ENCODE peak calls at places on chromosome 9, in nine cellular contexts. V is ascending aorta; Y is PC-9; Q is A673; D is effector memory CD4-positive, alpha-beta T cell; L is GM12878; S is PC-3; E is stomach; X is kidney. M is an unnamed sample.

GRCh38 chr9:21605489-21605931 is 123.4 kb upstream of the IFNE start:
- DNase-seq in V (no peak), Q (no peak), X (no peak), E (no peak), S (peak; percentile 37), Y (no peak), L (no peak), D (no peak), M (no peak)

GRCh38 chr9:20307662-20308061 is 314.6 kb downstream of the MLLT3 start:
- DNase-seq in L (no peak), X (no peak), E (no peak), Q (no peak), S (no peak), D (no peak), V (no peak), Y (no peak), M (no peak)

GRCh38 chr9:16213781-16214515 is 656.5 kb downstream of the BNC2 start:
- DNase-seq in S (peak; percentile 93), Y (no peak), D (no peak), V (peak; percentile 86), X (peak; percentile 79), Q (no peak), L (no peak), E (peak; percentile 79), M (no peak)

GRCh38 chr9:33101104-33101951 is 24.9 kb upstream of the SMU1 start:
- DNase-seq in S (peak; percentile 78), E (peak; percentile 35), X (no peak), Y (peak; percentile 79), Q (no peak), V (no peak), L (no peak), D (no peak), M (no peak)

GRCh38 chr9:113523421-113524141 is 60.1 kb downstream of the RGS3 start:
- DNase-seq in L (peak; percentile 85), X (no peak), S (no peak), D (peak; percentile 71), V (no peak), Y (no peak), E (no peak), Q (no peak), M (peak; percentile 73)

GRCh38 chr9:123081824-123082223 is 48.4 kb downstream of the GPR21 start:
- DNase-seq in L (peak; percentile 13), Q (peak; percentile 78), S (peak; percentile 42), D (no peak), X (no peak), E (no peak), V (no peak), Y (no peak), M (peak; percentile 18)

GRCh38 chr9:71465392-71465791 is 302.9 kb downstream of the CEMIP2 start:
- DNase-seq in Q (no peak), L (no peak), X (no peak), V (no peak), D (no peak), S (no peak), E (no peak), Y (no peak), M (no peak)

GRCh38 chr9:71812385-71812784 is 44.1 kb upstream of the CEMIP2 start:
- DNase-seq in E (no peak), L (no peak), D (no peak), S (no peak), V (peak; percentile 82), Y (no peak), Q (peak; percentile 11), X (no peak), M (no peak)

GRCh38 chr9:1267141-1267570 is 217.0 kb downstream of the DMRT2 start:
- DNase-seq in Y (no peak), L (peak; percentile 55), E (no peak), D (no peak), V (no peak), Q (no peak), S (peak; percentile 8), X (no peak), M (no peak)

GRCh38 chr9:122392284-122392683 is 21.5 kb downstream of the PTGS1 start:
- DNase-seq in V (no peak), Q (no peak), S (no peak), D (no peak), X (no peak), Y (no peak), L (no peak), E (no peak), M (no peak)

GRCh38 chr9:116706310-116707290 is 19.5 kb downstream of the TRIM32 start:
- DNase-seq in X (no peak), V (no peak), L (no peak), S (no peak), Q (no peak), E (no peak), Y (no peak), D (no peak), M (no peak)

GRCh38 chr9:104725014-104725413 is 22.5 kb upstream of the NIPSNAP3A start:
- DNase-seq in S (no peak), D (no peak), Q (no peak), Y (no peak), V (no peak), X (no peak), E (no peak), L (no peak), M (no peak)

GRCh38 chr9:34650816-34651215 is 1.2 kb upstream of the IL11RA start:
- DNase-seq in D (no peak), Q (no peak), S (no peak), X (no peak), V (no peak), L (no peak), Y (no peak), E (no peak), M (no peak)

GRCh38 chr9:112338561-112338960 is 5.1 kb upstream of the PTBP3 start:
- DNase-seq in E (no peak), S (no peak), D (no peak), L (no peak), V (no peak), X (no peak), Q (no peak), Y (no peak), M (no peak)

GRCh38 chr9:107650321-107650720 is 160.8 kb upstream of the KLF4 start:
- DNase-seq in S (no peak), L (no peak), V (peak; percentile 75), E (no peak), X (no peak), Q (no peak), D (no peak), Y (no peak), M (no peak)

DNA sequence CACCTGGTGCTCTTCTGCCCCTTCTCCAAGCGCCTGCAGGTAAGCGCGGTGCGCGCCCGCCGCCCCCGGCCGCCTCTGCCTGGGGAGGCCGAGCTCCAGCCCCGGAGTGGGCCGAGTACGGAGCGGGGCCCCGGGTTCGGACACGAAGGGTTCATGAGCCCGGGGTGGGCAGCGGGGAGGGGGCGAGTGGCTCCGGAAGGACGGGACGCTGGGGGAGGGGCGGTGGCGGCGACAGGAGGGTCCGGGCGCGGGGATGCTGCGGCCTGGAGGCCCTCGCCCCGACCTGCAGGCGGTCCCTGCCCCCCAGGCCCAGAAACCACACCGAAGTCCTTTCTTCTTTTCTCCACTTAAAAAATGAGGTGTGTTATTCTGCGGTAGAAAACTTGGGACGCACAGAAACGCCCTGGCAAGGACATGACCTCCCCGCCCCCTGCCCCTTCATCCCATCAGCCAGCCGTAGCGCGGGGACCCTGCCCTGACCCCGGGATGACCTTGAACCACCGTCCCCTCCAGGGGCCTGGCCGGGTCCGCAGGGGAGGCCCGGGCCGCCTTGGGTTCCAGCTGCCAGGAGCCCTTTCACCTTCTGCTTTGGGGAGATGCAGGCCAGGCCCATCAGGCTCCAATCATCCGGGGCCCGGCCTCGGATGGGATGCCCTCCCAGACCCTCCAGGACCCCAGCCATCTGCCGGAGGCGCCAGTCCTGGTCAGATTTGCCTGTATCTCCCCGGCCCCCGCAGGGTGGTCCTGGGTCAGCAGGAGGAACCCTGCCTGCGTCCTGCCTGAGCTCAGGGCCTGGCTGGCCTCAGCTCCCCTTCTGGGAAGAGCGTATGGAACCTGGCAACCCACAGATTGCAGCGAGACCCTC is 550 bp downstream of the DIPK1B start:
- DNase-seq in S (no peak), Q (no peak), Y (no peak), D (no peak), V (no peak), E (no peak), X (no peak), L (no peak), M (no peak)
- H3K4me3 ChIP-seq in S (peak overlapping the region; percentile 70), Q (peak overlapping the region; percentile 84), Y (peak overlapping the region; percentile 68), D (no peak overlapping the region), V (peak overlapping the region; percentile 40), E (peak overlapping the region; percentile 53), X (peak overlapping the region; percentile 53), L (no peak overlapping the region), M (no peak overlapping the region)

DNA sequence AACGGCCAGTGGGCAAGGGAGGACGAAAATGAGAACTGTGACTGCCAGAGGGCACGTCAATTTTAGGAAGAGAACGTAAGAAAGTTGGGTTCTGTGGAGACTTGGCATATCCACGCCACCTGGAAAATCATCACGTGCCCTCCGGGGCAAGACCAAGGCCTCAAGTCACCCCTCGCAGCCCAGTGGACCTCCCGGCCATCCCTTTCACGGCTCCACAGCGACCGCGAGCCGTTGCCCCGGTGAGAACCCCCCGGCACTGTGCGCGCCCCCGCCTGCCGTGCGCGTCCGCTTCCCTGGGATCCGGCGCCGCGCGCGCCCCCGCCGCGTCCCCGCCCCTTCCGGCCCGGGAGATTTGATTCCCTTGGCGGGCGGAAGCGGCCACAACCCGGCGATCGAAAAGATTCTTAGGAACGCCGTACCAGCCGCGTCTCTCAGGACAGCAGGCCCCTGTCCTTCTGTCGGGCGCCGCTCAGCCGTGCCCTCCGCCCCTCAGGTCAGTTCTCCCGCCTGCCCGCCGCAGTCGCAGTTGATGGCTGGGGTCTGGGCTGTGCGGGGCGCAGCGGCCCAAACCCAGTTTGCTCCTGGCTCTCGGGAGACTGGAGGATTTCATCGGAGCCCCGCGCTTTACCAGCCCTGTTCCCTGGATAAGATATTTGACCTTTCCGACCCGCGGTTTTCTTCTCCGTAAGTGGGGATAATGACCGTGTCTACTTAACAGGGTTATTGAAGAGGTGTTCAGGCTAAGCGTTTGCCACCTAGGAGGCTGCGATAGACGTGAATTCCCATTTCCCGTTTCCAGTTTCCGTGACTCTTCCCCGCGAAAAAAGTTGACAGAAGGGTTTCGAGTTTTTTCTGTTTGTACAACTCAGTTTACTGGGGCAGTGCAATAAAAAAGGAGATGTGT is at the start of gene MELK:
- DNase-seq in L (no peak), Q (peak; percentile 91), V (peak; percentile 85), S (peak; percentile 77), D (peak; percentile 60), Y (peak; percentile 41), X (peak; percentile 91), E (peak; percentile 81), M (peak; percentile 82)
- H3K27ac ChIP-seq in L (peak within 1 kb of the TSS; percentile 58), Q (peak within 1 kb of the TSS; percentile 85), V (peak within 1 kb of the TSS; percentile 73), S (peak within 1 kb of the TSS; percentile 46), D (peak within 1 kb of the TSS; percentile 58), Y (peak within 1 kb of the TSS; percentile 50), X (peak within 1 kb of the TSS; percentile 28), E (peak within 1 kb of the TSS; percentile 76), M (peak within 1 kb of the TSS; percentile 70)

GRCh38 chr9:136535070-136535469 is 10.8 kb downstream of the NOTCH1 start:
- DNase-seq in Y (no peak), E (no peak), L (no peak), D (no peak), Q (no peak), S (no peak), V (no peak), X (no peak), M (no peak)
- H3K4me1 ChIP-seq in Y (peaks cover 12% of the 10 kb centered on the region), E (peaks cover 67% of the 10 kb centered on the region), L (peaks cover 65% of the 10 kb centered on the region), D (peaks cover 77% of the 10 kb centered on the region), Q (peaks cover 7% of the 10 kb centered on the region), S (peaks cover 13% of the 10 kb centered on the region), V (peaks cover 5% of the 10 kb centered on the region), X (peaks cover 7% of the 10 kb centered on the region), M (peaks cover 93% of the 10 kb centered on the region)

DNA sequence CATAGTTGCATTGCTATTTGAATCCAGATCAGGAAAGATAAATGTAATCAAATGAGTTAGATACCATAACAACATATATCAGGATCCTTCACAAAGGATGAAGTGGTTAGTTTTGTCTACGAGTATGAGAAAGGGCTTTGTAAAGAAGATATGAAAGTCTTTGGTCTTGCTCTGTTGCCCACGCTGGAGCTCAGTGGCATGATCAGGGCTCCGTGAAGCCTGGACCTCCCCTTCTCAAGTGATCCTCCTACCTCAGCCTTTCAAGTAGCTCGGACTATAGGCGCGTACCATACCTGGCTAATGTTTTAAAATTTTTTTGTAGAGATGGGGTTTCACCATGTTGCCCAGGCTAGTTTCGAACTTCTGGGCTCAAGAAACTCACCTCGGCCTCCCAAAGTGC is 1.8 kb downstream of the SMC5 start:
- DNase-seq in E (no peak), Q (no peak), Y (no peak), L (peak; percentile 36), D (no peak), S (no peak), X (no peak), V (no peak), M (no peak)
- H3K4me3 ChIP-seq in E (peak overlapping the region; percentile 80), Q (peak overlapping the region; percentile 95), Y (peak overlapping the region; percentile 75), L (peak overlapping the region; percentile 85), D (peak overlapping the region; percentile 71), S (peak overlapping the region; percentile 97), X (peak overlapping the region; percentile 96), V (peak overlapping the region; percentile 29), M (no peak overlapping the region)